ENCODE peak calls at places on chromosomes 1 and 21, in four cellular contexts. U is AG10803, N is AG04450, W is fibroblast of the aortic adventitia. J is an unnamed sample.

GRCh38 chr1:234230414-234230862 is 142.8 kb upstream of the COA6 start:
- DNase-seq in U (no peak), N (no peak), W (no peak), J (no peak)

GRCh38 chr1:90879281-90879680 is 142.6 kb downstream of the ZNF644 start:
- DNase-seq in U (peak; percentile 7), N (no peak), W (peak; percentile 5), J (peak; percentile 8)

GRCh38 chr1:150869683-150870082 is 6.7 kb downstream of the ARNT start:
- DNase-seq in U (no peak), N (no peak), W (no peak), J (no peak)

GRCh38 chr1:17423781-17424245 is 15.7 kb downstream of the RCC2 start:
- DNase-seq in U (peak; percentile 75), N (no peak), W (peak; percentile 59), J (peak; percentile 37)

GRCh38 chr1:65075123-65075976 is 72.7 kb upstream of the AK4 start:
- DNase-seq in U (peak; percentile 68), N (no peak), W (peak; percentile 79), J (peak; percentile 88)

GRCh38 chr1:204426035-204426436 is 14.4 kb upstream of the PPP1R15B start:
- DNase-seq in U (peak; percentile 63), N (no peak), W (peak; percentile 82), J (peak; percentile 47)

GRCh38 chr1:223048026-223048425 is 95.0 kb downstream of the TLR5 start:
- DNase-seq in U (no peak), N (no peak), W (no peak), J (no peak)

GRCh38 chr1:55989971-55990370 is 589.4 kb downstream of the PLPP3 start:
- DNase-seq in U (no peak), N (no peak), W (no peak), J (no peak)

GRCh38 chr1:111980684-111981083 is 8.8 kb downstream of the KCND3 start:
- DNase-seq in U (no peak), N (no peak), W (no peak), J (no peak)

GRCh38 chr1:85134583-85135455 is 66.0 kb downstream of the SYDE2 start:
- DNase-seq in U (peak; percentile 59), N (peak; percentile 59), W (peak; percentile 54), J (peak; percentile 86)

GRCh38 chr1:180836414-180836813 is 76.3 kb upstream of the KIAA1614 start:
- DNase-seq in U (no peak), N (no peak), W (no peak), J (no peak)

GRCh38 chr1:178310685-178311105 is 186.1 kb downstream of the CLEC20A start:
- DNase-seq in U (peak; percentile 86), N (peak; percentile 21), W (peak; percentile 85), J (peak; percentile 83)

GRCh38 chr1:15354580-15354965 is 55.1 kb upstream of the EFHD2 start:
- DNase-seq in U (peak; percentile 41), N (no peak), W (peak; percentile 56), J (peak; percentile 57)

GRCh38 chr1:200473698-200474371 is 64.0 kb upstream of the ZNF281 start:
- DNase-seq in U (peak; percentile 53), N (no peak), W (peak; percentile 57), J (no peak)
- H3K4me3 ChIP-seq in U (peak overlapping the region; percentile 32), N (no peak overlapping the region), W (peak overlapping the region; percentile 4), J (no peak overlapping the region)

GRCh38 chr1:207401578-207401977 is 52.5 kb upstream of the CR2 start:
- DNase-seq in U (no peak), N (no peak), W (no peak), J (no peak)
- TF ChIP-seq CTCF in U (no peak), N (no peak), W (no peak), J (no peak)

GRCh38 chr1:238205045-238205662 is 314.4 kb upstream of the ZP4 start:
- DNase-seq in U (no peak), N (no peak), W (no peak), J (no peak)
- H3K4me3 ChIP-seq in U (no peak overlapping the region), N (no peak overlapping the region), W (no peak overlapping the region), J (no peak overlapping the region)

GRCh38 chr1:238914346-238914745 is 472.0 kb upstream of the CHRM3 start:
- DNase-seq in U (no peak), N (no peak), W (no peak), J (no peak)
- TF ChIP-seq CTCF in U (no peak), N (no peak), W (no peak), J (no peak)

DNA sequence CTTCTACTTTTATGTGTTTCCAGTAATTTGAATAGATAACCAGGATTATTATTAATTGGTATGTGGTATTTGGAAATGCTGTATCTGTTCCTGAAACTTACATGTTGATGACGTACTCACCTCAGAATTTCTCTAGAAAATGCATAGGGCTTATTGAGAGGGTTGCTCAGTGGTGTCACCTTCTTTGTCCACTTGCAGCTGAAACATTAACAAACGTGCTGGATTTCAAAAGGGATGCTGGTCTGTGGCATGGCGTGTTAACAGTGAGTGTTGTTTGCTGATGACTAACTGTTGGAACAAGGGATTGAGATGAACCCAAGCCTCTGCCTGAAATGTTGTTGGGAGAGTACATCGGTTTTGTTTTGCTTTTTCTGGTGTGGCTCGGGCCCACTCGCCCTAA is 67.9 kb downstream of the S100B start:
- DNase-seq in U (no peak), N (no peak), W (no peak), J (no peak)
- H3K4me3 ChIP-seq in U (no peak overlapping the region), N (no peak overlapping the region), W (no peak overlapping the region), J (no peak overlapping the region)

GRCh38 chr21:45116066-45116465 is 41.7 kb downstream of the ADARB1 start:
- DNase-seq in U (no peak), N (no peak), W (no peak), J (no peak)

GRCh38 chr21:45115141-45115540 is 40.8 kb downstream of the ADARB1 start:
- DNase-seq in U (no peak), N (no peak), W (no peak), J (no peak)

GRCh38 chr21:45114072-45114471 is 39.7 kb downstream of the ADARB1 start:
- DNase-seq in U (no peak), N (no peak), W (no peak), J (no peak)

GRCh38 chr21:45113543-45113942 is 39.2 kb downstream of the ADARB1 start:
- DNase-seq in U (no peak), N (no peak), W (no peak), J (no peak)

GRCh38 chr21:45114475-45114874 is 40.1 kb downstream of the ADARB1 start:
- DNase-seq in U (no peak), N (no peak), W (no peak), J (no peak)
- TF ChIP-seq CTCF in U (no peak), N (no peak), W (no peak), J (no peak)

GRCh38 chr1:38577937-38578443 is 281.6 kb downstream of the RRAGC start:
- DNase-seq in U (no peak), N (no peak), W (no peak), J (no peak)
- H3K4me3 ChIP-seq in U (no peak overlapping the region), N (no peak overlapping the region), W (no peak overlapping the region), J (no peak overlapping the region)

GRCh38 chr1:187033721-187034120 is 205.0 kb downstream of the PLA2G4A start:
- DNase-seq in U (no peak), N (no peak), W (no peak), J (no peak)

GRCh38 chr1:187032982-187033705 is 204.4 kb downstream of the PLA2G4A start:
- DNase-seq in U (no peak), N (no peak), W (peak; percentile 21), J (no peak)

GRCh38 chr1:187037973-187038553 is 209.3 kb downstream of the PLA2G4A start:
- DNase-seq in U (no peak), N (no peak), W (no peak), J (no peak)

GRCh38 chr1:187027259-187027658 is 198.5 kb downstream of the PLA2G4A start:
- DNase-seq in U (no peak), N (no peak), W (no peak), J (no peak)

DNA sequence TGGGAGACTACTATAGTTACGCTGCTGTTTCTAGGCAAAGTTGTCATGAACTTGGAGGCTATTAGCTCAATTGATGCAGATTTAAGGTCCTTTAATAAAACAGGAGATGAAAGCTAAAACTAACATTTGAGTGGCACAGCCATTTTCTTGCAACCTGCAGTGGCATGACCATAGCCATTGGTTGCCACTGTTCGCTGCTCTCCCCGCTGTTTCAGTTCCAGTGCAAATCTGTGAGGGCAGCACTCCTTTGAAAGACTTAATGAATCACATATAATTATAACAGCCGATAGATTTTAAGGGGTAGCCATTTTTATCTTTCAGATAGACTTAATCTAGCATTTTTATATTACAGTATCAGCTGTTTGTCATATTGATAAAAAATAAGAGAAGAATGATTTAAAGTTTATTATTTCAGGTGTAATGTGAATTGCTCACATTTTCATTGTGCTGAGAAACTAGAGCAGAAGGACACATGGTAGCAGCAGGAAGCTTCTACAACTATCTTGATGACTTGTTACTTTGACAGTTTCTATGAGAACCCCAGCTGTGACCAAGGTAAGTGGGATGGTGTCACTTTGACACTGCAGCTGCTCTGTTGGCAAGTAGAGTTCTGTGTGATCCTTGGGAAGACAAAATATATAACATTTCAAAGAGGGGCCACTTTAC is 203.7 kb downstream of the PLA2G4A start:
- DNase-seq in U (no peak), N (no peak), W (no peak), J (no peak)
- TF ChIP-seq CTCF in U (no peak), N (no peak), W (no peak), J (no peak)

DNA sequence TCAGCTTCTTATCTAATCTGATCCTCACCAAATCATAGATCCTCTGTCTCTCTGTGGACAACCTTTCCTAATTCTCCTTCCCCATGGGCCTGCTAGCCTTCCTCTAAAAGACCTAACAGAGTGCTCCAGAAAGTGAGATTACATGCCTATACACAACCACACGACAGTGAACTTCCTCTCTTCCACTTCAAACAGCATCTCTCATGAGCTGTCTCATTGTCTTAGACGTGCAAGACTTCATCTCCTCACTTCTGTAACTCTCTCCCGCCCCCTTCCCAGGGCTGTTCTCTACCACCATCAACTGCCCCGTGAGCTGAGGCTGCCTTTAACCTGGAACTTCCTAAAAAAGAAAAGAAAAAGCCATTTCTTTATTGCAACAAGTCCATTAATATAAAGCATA is 14.1 kb upstream of the A3GALT2 start:
- DNase-seq in U (no peak), N (no peak), W (peak; percentile 38), J (peak; percentile 39)
- H3K4me3 ChIP-seq in U (no peak overlapping the region), N (no peak overlapping the region), W (no peak overlapping the region), J (no peak overlapping the region)